ENCODE peak calls at places on chromosome 3, in six cellular contexts. H is K562, G is HepG2, P is A549, L is endothelial cell of umbilical vein, Y is GM12878. S is an unnamed sample.

GRCh38 chr3:170128977-170129431 is 52.5 kb downstream of the PHC3 start:
- DNase-seq in H (no peak), G (no peak), P (peak; percentile 29), L (no peak), Y (no peak), S (peak; percentile 77)

GRCh38 chr3:1292571-1292970 is 199.7 kb downstream of the CNTN6 start:
- DNase-seq in H (no peak), G (no peak), P (no peak), L (no peak), Y (no peak), S (no peak)

GRCh38 chr3:45026957-45027356 is 854 bp downstream of the CLEC3B start:
- DNase-seq in H (peak; percentile 53), G (peak; percentile 4), P (no peak), L (no peak), Y (no peak), S (no peak)

GRCh38 chr3:105195260-105195659 is 171.4 kb upstream of the ALCAM start:
- DNase-seq in H (no peak), G (no peak), P (no peak), L (peak; percentile 85), Y (no peak), S (no peak)

GRCh38 chr3:24242012-24242698 is 252.5 kb downstream of the THRB start:
- DNase-seq in H (no peak), G (no peak), P (peak; percentile 44), L (peak; percentile 97), Y (no peak), S (no peak)

GRCh38 chr3:141128126-141128777 is 77.1 kb downstream of the SPSB4 start:
- DNase-seq in H (no peak), G (no peak), P (no peak), L (no peak), Y (no peak), S (no peak)

GRCh38 chr3:98746882-98747281 is 16.3 kb upstream of the ST3GAL6 start:
- DNase-seq in H (no peak), G (peak; percentile 51), P (no peak), L (peak; percentile 86), Y (no peak), S (no peak)

GRCh38 chr3:148957586-148957985 is 33.8 kb upstream of the GYG1 start:
- DNase-seq in H (peak; percentile 24), G (peak; percentile 37), P (peak; percentile 51), L (no peak), Y (no peak), S (peak; percentile 86)

GRCh38 chr3:180594631-180595348 is 7.2 kb upstream of the TTC14 start:
- DNase-seq in H (no peak), G (peak; percentile 13), P (peak; percentile 44), L (peak; percentile 55), Y (peak; percentile 26), S (peak; percentile 39)

GRCh38 chr3:129626744-129627349 is 20.4 kb upstream of the PLXND1 start:
- DNase-seq in H (peak; percentile 96), G (peak; percentile 90), P (peak; percentile 89), L (peak; percentile 74), Y (no peak), S (peak; percentile 94)

GRCh38 chr3:181274025-181274424 is 284.5 kb upstream of the DNAJC19 start:
- DNase-seq in H (no peak), G (no peak), P (no peak), L (no peak), Y (no peak), S (no peak)

DNA sequence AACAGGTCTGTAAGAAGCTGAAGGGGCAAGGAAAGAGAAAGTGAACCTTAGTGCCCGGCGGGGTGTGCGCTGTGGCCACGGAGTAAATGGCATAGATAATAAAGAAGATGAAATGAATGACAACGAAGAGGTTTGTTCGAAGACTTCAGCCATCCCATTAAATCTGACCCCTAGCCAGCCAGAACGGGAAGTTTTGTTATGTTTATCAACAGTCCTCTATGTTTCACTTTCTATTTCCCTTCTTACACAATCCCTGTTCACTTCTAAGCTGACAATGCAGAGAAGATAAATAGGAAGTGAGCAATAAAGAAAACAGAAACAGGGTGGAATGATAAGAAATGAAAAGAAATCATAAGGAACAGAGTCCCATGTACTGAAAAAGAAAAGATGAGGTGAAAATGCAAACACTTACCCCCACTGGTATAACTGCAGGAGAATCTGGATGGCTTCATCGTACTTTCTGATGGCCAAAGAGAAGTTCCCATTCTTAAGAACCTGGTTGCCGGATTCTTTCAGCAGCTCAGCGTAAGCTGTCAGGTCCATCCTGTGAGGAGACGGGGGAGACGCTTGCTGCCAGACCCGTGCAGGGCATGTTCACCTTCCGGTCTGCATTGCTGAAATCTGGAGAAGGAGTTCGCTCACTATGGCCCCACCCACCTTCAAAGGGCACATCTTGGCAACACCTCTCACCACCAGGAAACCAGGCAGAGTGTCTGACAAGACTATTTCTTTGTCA is 36.8 kb downstream of the TRANK1 start:
- DNase-seq in H (no peak), G (peak; percentile 25), P (peak; percentile 66), L (peak; percentile 90), Y (peak; percentile 24), S (peak; percentile 72)
- TF ChIP-seq POLR2A in H (no peak), G (no peak), P (no peak), L (peak; percentile 10), Y (peak; percentile 67), S (no peak)

DNA sequence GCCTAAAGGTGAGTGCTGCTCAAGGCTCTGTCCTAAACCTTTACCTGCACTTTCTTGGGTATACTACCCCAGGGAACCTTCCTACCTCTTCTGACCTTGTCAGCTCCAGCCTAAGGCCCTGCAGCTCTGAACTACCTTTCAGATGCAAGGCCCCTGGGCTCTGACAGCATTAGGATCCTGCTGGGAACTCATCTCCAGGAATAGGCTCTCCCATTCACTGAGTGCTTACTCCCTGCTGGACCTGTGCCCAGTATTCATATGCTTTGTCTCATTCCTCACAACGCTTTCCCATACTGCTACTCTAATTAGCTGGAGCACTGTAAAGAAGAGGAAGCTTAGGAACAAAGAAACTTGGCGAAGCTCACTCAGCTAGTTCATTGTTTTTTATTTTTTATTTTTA is 53.8 kb upstream of the RAB6B start:
- DNase-seq in H (no peak), G (no peak), P (no peak), L (peak; percentile 88), Y (no peak), S (no peak)
- TF ChIP-seq MAX in H (no peak), G (no peak), P (no peak), L (no peak), Y (no peak), S (no peak)

GRCh38 chr3:126517291-126517951 is at the start of gene UROC1:
- DNase-seq in H (no peak), G (no peak), P (no peak), L (no peak), Y (no peak), S (no peak)
- TF ChIP-seq MYC in H (no peak), G (peak; percentile 66), P (no peak), L (no peak), Y (no peak), S (no peak)

GRCh38 chr3:49021813-49022720 is at the start of gene NDUFAF3:
- DNase-seq in H (peak; percentile 74), G (peak; percentile 85), P (peak; percentile 96), L (peak; percentile 93), Y (peak; percentile 74), S (peak; percentile 95)
- TF ChIP-seq POLR2A in H (no peak), G (peak; percentile 95), P (peak; percentile 93), L (peak; percentile 96), Y (no peak), S (peak; percentile 79)

GRCh38 chr3:59265566-59265965 is 215.7 kb upstream of the CFAP20DC start:
- DNase-seq in H (no peak), G (no peak), P (no peak), L (no peak), Y (no peak), S (no peak)

GRCh38 chr3:59261009-59261408 is 211.2 kb upstream of the CFAP20DC start:
- DNase-seq in H (no peak), G (no peak), P (no peak), L (no peak), Y (no peak), S (no peak)

GRCh38 chr3:59263152-59263551 is 213.3 kb upstream of the CFAP20DC start:
- DNase-seq in H (no peak), G (no peak), P (no peak), L (no peak), Y (no peak), S (no peak)

GRCh38 chr3:59264366-59264765 is 214.5 kb upstream of the CFAP20DC start:
- DNase-seq in H (no peak), G (no peak), P (no peak), L (no peak), Y (no peak), S (no peak)

DNA sequence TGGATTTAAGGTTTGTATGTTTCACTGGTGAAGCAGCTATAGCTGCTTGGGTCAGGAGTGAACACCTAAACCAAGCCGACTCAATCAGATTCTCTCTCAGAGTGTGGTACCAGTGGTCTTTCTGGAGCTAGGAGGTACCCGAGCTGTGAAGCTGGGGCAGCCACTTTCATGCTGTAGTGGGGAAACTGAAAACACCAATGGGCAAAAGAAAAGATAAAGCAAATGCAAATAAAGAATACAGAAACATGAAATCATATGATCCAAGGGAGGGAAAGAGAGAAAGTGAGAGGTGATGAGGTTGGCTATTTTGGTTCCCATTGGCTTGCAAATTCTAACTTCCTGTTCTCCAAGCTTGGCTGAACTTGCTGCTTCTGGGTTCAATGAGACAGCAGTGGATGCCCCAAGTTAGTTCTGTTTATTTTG is 212.3 kb upstream of the CFAP20DC start:
- DNase-seq in H (no peak), G (no peak), P (no peak), L (no peak), Y (peak; percentile 69), S (no peak)
- TF ChIP-seq MAX in H (no peak), G (no peak), P (no peak), L (no peak), Y (no peak), S (no peak)

GRCh38 chr3:72767927-72768880 is 80.0 kb downstream of the SHQ1 start:
- DNase-seq in H (no peak), G (no peak), P (no peak), L (no peak), Y (no peak), S (no peak)
- TF ChIP-seq MYC in H (no peak), G (no peak), P (no peak), L (no peak), Y (no peak), S (no peak)

GRCh38 chr3:150378467-150378751 is 29.7 kb upstream of the TSC22D2 start:
- DNase-seq in H (no peak), G (no peak), P (no peak), L (no peak), Y (no peak), S (no peak)

GRCh38 chr3:150374975-150375374 is 33.1 kb upstream of the TSC22D2 start:
- DNase-seq in H (no peak), G (no peak), P (no peak), L (no peak), Y (no peak), S (no peak)

GRCh38 chr3:150377601-150378466 is 30.3 kb upstream of the TSC22D2 start:
- DNase-seq in H (no peak), G (no peak), P (no peak), L (no peak), Y (no peak), S (no peak)

GRCh38 chr3:150376001-150376848 is 31.9 kb upstream of the TSC22D2 start:
- DNase-seq in H (no peak), G (peak; percentile 14), P (peak; percentile 16), L (peak; percentile 40), Y (no peak), S (peak; percentile 18)

DNA sequence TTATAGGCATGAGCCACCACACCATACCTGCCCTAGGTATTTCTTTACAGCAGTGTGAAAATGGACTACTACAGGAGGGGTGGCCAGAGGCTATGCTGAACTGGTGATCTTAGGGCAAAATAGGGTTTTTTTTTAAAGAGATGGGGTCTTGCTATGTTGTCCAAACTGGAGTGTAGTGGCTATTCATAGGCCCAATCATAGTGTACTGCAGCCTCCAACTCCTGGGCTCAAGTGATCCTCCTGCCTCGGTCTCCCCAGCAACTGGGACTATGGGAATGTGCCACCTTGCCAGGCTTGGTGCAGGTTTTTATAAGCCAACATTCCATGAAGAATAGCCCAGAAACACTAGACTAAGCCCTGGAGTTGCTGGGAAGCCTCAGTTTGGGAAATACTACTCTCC is 28.6 kb upstream of the TSC22D2 start:
- DNase-seq in H (no peak), G (no peak), P (no peak), L (no peak), Y (no peak), S (no peak)
- TF ChIP-seq POLR2A in H (no peak), G (no peak), P (no peak), L (no peak), Y (no peak), S (no peak)

S was measured in NB4.